ENCODE peak calls at places on chromosomes 12 and 14, in ten cellular contexts. M is renal cortical epithelial cell; E is cardiac muscle cell; K is activated T-helper 1 cell treated with anti-CD3 and anti-CD28 coated beads, Interleukin-2, amount 50 U/mL, for 16 hours; F is progenitor cell of endocrine pancreas; Y is hepatocyte; W is Right ventricle myocardium superior; N is K562; O is MCF 10A; J is amniotic epithelial cell. V is an unnamed sample.

GRCh38 chr12:89040146-89040964 is 311.9 kb downstream of the DUSP6 start:
- DNase-seq in M (no peak), E (peak), K (peak), F (no peak), Y (no peak), W (peak), N (no peak), O (no peak), J (peak), V (peak)

GRCh38 chr14:82642425-82642824 is 1108.8 kb upstream of the SEL1L start:
- DNase-seq in M (peak), E (peak), K (no peak), F (peak), Y (peak), W (peak), N (peak), O (no peak), J (peak), V (no peak)

GRCh38 chr14:92880851-92881250 is 42.1 kb upstream of the CHGA start:
- DNase-seq in M (peak), E (peak), K (no peak), F (no peak), Y (peak), W (no peak), N (peak), O (peak), J (peak), V (peak)

GRCh38 chr14:50008562-50009355 is 107.6 kb downstream of the VCPKMT start:
- DNase-seq in M (no peak), E (no peak), K (no peak), F (no peak), Y (no peak), W (no peak), N (no peak), O (peak), J (peak), V (peak)

GRCh38 chr12:40105265-40105514 is 691 bp downstream of the SLC2A13 start:
- DNase-seq in M (no peak), E (no peak), K (no peak), F (no peak), Y (peak), W (no peak), N (no peak), O (no peak), J (peak), V (peak)

GRCh38 chr12:90102957-90103652 is 394.5 kb upstream of the ATP2B1 start:
- DNase-seq in M (peak), E (peak), K (no peak), F (no peak), Y (peak), W (no peak), N (peak), O (peak), J (peak), V (peak)

GRCh38 chr14:78725086-78725485 is 554.9 kb downstream of the NRXN3 start:
- DNase-seq in M (no peak), E (no peak), K (no peak), F (no peak), Y (no peak), W (no peak), N (no peak), O (no peak), J (no peak), V (no peak)

GRCh38 chr14:61341275-61342210 is 20.2 kb downstream of the PRKCH start:
- DNase-seq in M (no peak), E (no peak), K (no peak), F (no peak), Y (no peak), W (no peak), N (no peak), O (no peak), J (no peak), V (peak)

GRCh38 chr14:101563352-101563653 is 2.0 kb downstream of the DIO3 start:
- DNase-seq in M (no peak), E (no peak), K (no peak), F (no peak), Y (no peak), W (no peak), N (no peak), O (no peak), J (no peak), V (no peak)

GRCh38 chr12:112234303-112234702 is 108.9 kb downstream of the TRAFD1 start:
- DNase-seq in M (no peak), E (no peak), K (no peak), F (no peak), Y (no peak), W (no peak), N (no peak), O (no peak), J (peak), V (no peak)

GRCh38 chr12:131448254-131448795 is 262.6 kb upstream of the SFSWAP start:
- DNase-seq in M (no peak), E (no peak), K (no peak), F (no peak), Y (no peak), W (no peak), N (no peak), O (no peak), J (no peak), V (no peak)

GRCh38 chr12:89470741-89471504 is 53.7 kb downstream of the GALNT4 start:
- DNase-seq in M (peak), E (peak), K (no peak), F (no peak), Y (peak), W (no peak), N (peak), O (peak), J (peak), V (peak)

GRCh38 chr14:26601856-26602255 is 4.0 kb upstream of the NOVA1 start:
- DNase-seq in M (no peak), E (no peak), K (no peak), F (no peak), Y (no peak), W (no peak), N (no peak), O (no peak), J (no peak), V (no peak)

GRCh38 chr14:80621701-80622100 is 319.8 kb downstream of the CEP128 start:
- DNase-seq in M (peak), E (peak), K (no peak), F (no peak), Y (no peak), W (no peak), N (no peak), O (peak), J (peak), V (peak)

GRCh38 chr14:72889366-72889765 is 4.5 kb downstream of the DPF3 start:
- DNase-seq in M (no peak), E (no peak), K (no peak), F (no peak), Y (no peak), W (no peak), N (no peak), O (no peak), J (no peak), V (no peak)

GRCh38 chr12:5262885-5263284 is 169.0 kb upstream of the NTF3 start:
- DNase-seq in M (no peak), E (no peak), K (no peak), F (no peak), Y (no peak), W (no peak), N (no peak), O (no peak), J (no peak), V (no peak)

GRCh38 chr14:64510825-64511679 is 6.5 kb downstream of the ZBTB1 start:
- DNase-seq in M (peak), E (peak), K (peak), F (peak), Y (peak), W (no peak), N (peak), O (peak), J (peak), V (peak)

GRCh38 chr14:101589486-101590015 is 28.3 kb downstream of the DIO3 start:
- DNase-seq in M (no peak), E (no peak), K (no peak), F (no peak), Y (no peak), W (no peak), N (no peak), O (no peak), J (no peak), V (no peak)

GRCh38 chr14:71693373-71693772 is 238.9 kb upstream of the RGS6 start:
- DNase-seq in M (no peak), E (peak), K (no peak), F (no peak), Y (no peak), W (no peak), N (no peak), O (no peak), J (peak), V (peak)

GRCh38 chr12:18382486-18382885 is 121.2 kb downstream of the PIK3C2G start:
- DNase-seq in M (peak), E (peak), K (no peak), F (no peak), Y (peak), W (no peak), N (no peak), O (peak), J (peak), V (no peak)

GRCh38 chr12:73421832-73422231 is 1115.8 kb upstream of the ATXN7L3B start:
- DNase-seq in M (peak), E (no peak), K (no peak), F (no peak), Y (no peak), W (no peak), N (no peak), O (peak), J (no peak), V (peak)

GRCh38 chr12:79884401-79885006 is 50.4 kb downstream of the PPP1R12A start:
- DNase-seq in M (peak), E (no peak), K (no peak), F (no peak), Y (no peak), W (no peak), N (no peak), O (no peak), J (no peak), V (no peak)

GRCh38 chr12:85041395-85041794 is 5.2 kb downstream of the LRRIQ1 start:
- DNase-seq in M (no peak), E (no peak), K (no peak), F (no peak), Y (no peak), W (no peak), N (no peak), O (no peak), J (no peak), V (no peak)

GRCh38 chr12:67710582-67710981 is 62.0 kb downstream of the DYRK2 start:
- DNase-seq in M (peak), E (no peak), K (no peak), F (no peak), Y (peak), W (no peak), N (no peak), O (peak), J (no peak), V (peak)

GRCh38 chr12:65673291-65673690 is 151.0 kb upstream of the HMGA2 start:
- DNase-seq in M (no peak), E (no peak), K (no peak), F (no peak), Y (no peak), W (no peak), N (no peak), O (peak), J (no peak), V (peak)

GRCh38 chr12:97716356-97716755 is 253.8 kb downstream of the RMST start:
- DNase-seq in M (peak), E (peak), K (no peak), F (no peak), Y (peak), W (no peak), N (no peak), O (peak), J (no peak), V (peak)

GRCh38 chr12:56120158-56120846 is 2.2 kb downstream of the ZC3H10 start:
- DNase-seq in M (peak), E (no peak), K (no peak), F (no peak), Y (no peak), W (peak), N (no peak), O (peak), J (no peak), V (peak)

V was measured in bronchial epithelial cell.